ENCODE peak calls at places on chromosome 6, in five cellular contexts. C, T, J, B and U are unnamed samples.

GRCh38 chr6:170231496-170232185 is 59.2 kb downstream of the DLL1 start:
- DNase-seq in C (no peak), T (no peak), J (no peak), B (no peak), U (no peak)

GRCh38 chr6:24766685-24767462 is 7.9 kb upstream of the GMNN start:
- DNase-seq in C (no peak), T (no peak), J (peak; percentile 19), B (peak; percentile 9), U (no peak)

GRCh38 chr6:41581381-41581991 is 35.3 kb downstream of the FOXP4 start:
- DNase-seq in C (no peak), T (no peak), J (no peak), B (peak; percentile 86), U (no peak)

GRCh38 chr6:34627296-34627695 is 69.3 kb downstream of the ILRUN start:
- DNase-seq in C (no peak), T (no peak), J (no peak), B (no peak), U (no peak)

GRCh38 chr6:113971786-113972185 is 838 bp upstream of the HDAC2 start:
- DNase-seq in C (no peak), T (peak; percentile 38), J (peak; percentile 4), B (no peak), U (no peak)

GRCh38 chr6:75221107-75221506 is 15.3 kb upstream of the COL12A1 start:
- DNase-seq in C (no peak), T (no peak), J (no peak), B (no peak), U (no peak)

GRCh38 chr6:163193326-163193725 is 221.2 kb upstream of the QKI start:
- DNase-seq in C (no peak), T (no peak), J (no peak), B (no peak), U (no peak)

GRCh38 chr6:74091133-74091793 is 395.3 kb downstream of the CD109 start:
- DNase-seq in C (no peak), T (no peak), J (peak; percentile 58), B (peak; percentile 25), U (no peak)

GRCh38 chr6:81075974-81076373 is 676.5 kb downstream of the TENT5A start:
- DNase-seq in C (peak; percentile 14), T (peak; percentile 15), J (peak; percentile 51), B (no peak), U (no peak)

GRCh38 chr6:106556368-106556960 is 72.8 kb downstream of the RTN4IP1 start:
- DNase-seq in C (no peak), T (no peak), J (no peak), B (no peak), U (no peak)

GRCh38 chr6:25193147-25193864 is 85.9 kb upstream of the CARMIL1 start:
- DNase-seq in C (no peak), T (peak; percentile 54), J (no peak), B (peak; percentile 92), U (peak; percentile 91)

GRCh38 chr6:136425793-136426192 is 124.4 kb downstream of the MAP7 start:
- DNase-seq in C (no peak), T (no peak), J (no peak), B (no peak), U (no peak)

GRCh38 chr6:109660526-109660925 is 30.5 kb downstream of the AK9 start:
- DNase-seq in C (no peak), T (no peak), J (no peak), B (no peak), U (no peak)

GRCh38 chr6:27157461-27158315 is 89.8 kb upstream of the PRSS16 start:
- DNase-seq in C (peak; percentile 60), T (peak; percentile 84), J (peak; percentile 59), B (peak; percentile 51), U (no peak)

GRCh38 chr6:42255050-42255449 is 37.4 kb upstream of the MRPS10 start:
- DNase-seq in C (no peak), T (no peak), J (no peak), B (peak; percentile 73), U (peak; percentile 44)

GRCh38 chr6:132817554-132818403 is 3.4 kb downstream of the RPS12 start:
- DNase-seq in C (no peak), T (no peak), J (no peak), B (no peak), U (no peak)

GRCh38 chr6:79070206-79070825 is 7.7 kb downstream of the PHIP start:
- DNase-seq in C (no peak), T (no peak), J (no peak), B (no peak), U (no peak)

GRCh38 chr6:43746071-43746470 is 23.9 kb upstream of the VEGFA start:
- DNase-seq in C (no peak), T (no peak), J (no peak), B (no peak), U (no peak)

GRCh38 chr6:48765352-48765961 is 654.5 kb upstream of the PTCHD4 start:
- DNase-seq in C (peak; percentile 31), T (peak; percentile 47), J (peak; percentile 79), B (peak; percentile 41), U (no peak)
- TF ChIP-seq CTCF in C (peak; percentile 34), T (peak; percentile 24), J (peak; percentile 70), B (peak; percentile 50), U (peak; percentile 58)

GRCh38 chr6:122372647-122373046 is 26.8 kb upstream of the HSF2 start:
- DNase-seq in C (no peak), T (no peak), J (no peak), B (no peak), U (no peak)
- TF ChIP-seq CTCF in C (peak; percentile 6), T (no peak), J (no peak), B (no peak), U (no peak)

GRCh38 chr6:101403566-101403965 is 10.1 kb downstream of the GRIK2 start:
- DNase-seq in C (peak; percentile 7), T (no peak), J (no peak), B (no peak), U (no peak)
- TF ChIP-seq CTCF in C (no peak), T (no peak), J (no peak), B (no peak), U (no peak)

GRCh38 chr6:4846387-4846786 is 70.2 kb downstream of the CDYL start:
- DNase-seq in C (no peak), T (no peak), J (no peak), B (no peak), U (no peak)

GRCh38 chr6:4851035-4851434 is 74.8 kb downstream of the CDYL start:
- DNase-seq in C (no peak), T (no peak), J (no peak), B (no peak), U (no peak)

GRCh38 chr6:4849628-4850027 is 73.4 kb downstream of the CDYL start:
- DNase-seq in C (no peak), T (no peak), J (no peak), B (no peak), U (no peak)

GRCh38 chr6:4849214-4849613 is 73.0 kb downstream of the CDYL start:
- DNase-seq in C (no peak), T (no peak), J (no peak), B (no peak), U (no peak)

DNA sequence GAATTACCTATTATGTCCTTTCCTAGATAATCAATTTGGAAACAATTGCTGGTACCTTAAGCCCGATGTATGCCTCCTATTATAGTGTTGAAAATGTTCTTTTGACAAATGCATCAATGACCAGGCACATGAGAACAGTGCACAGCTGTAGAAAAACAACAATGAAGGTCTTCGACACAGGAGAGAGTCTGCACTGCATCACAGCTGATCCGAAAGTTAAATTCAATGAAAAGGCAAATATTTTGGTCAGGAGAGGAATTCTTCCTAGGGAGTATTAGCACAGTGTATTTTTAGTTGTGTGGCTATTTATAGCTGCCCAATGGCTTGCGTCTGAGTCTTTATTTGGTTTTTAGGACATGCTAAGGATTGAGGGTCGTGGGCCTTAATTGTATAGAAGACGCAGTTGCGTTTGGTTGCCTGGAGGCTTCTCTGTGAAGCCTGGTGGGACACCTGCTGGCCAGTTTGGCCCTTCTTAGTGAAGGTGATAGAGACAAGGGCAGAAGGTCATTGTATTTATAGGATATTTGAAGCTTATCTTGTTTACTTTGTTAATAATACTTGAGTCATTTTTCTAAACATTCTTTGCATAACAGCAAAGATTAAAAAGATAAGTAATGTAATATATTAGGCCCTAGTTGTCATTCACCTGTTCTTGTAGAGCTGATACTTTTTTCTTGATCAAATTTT is 72.3 kb downstream of the CDYL start:
- DNase-seq in C (peak; percentile 23), T (no peak), J (peak; percentile 77), B (no peak), U (no peak)
- TF ChIP-seq CTCF in C (no peak), T (no peak), J (peak; percentile 29), B (peak; percentile 19), U (peak; percentile 19)

DNA sequence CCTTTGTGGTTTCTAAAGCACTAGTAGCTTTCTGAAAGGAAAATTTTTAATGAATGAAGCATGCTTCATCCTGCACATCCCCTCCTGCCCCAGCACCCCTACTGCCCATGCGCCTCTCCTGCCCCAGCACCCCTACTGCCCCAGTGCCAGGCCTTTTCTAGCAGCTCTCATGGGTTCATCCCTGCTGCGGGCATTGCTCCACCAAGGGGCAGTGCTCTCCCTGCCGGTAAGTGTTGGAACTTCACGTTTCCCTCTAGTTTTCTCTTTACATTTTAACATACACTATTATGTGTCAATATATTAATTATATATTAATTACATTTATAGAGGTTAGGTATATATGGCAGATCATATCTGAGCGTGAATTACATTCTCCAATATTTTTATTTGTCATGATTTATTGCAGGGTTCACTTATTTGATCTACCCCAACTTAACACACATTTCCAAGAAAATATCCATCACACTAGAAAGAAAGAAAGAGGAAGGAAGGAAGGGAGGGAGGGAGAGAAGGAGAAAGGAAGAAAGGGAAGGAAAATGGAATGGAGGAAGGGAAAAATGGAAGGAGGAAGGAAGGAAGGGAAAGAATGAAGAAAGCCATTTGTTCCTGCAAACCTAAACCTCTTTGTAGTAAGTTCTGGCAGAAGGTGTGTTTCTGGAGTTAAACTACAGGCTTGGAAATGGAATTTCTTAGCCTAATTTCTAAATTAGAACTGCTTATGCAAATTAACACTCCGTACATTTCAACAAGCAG is 46.8 kb downstream of the CEP43 start:
- DNase-seq in C (no peak), T (no peak), J (no peak), B (no peak), U (no peak)
- TF ChIP-seq CTCF in C (peak; percentile 35), T (no peak), J (peak; percentile 12), B (no peak), U (no peak)

DNA sequence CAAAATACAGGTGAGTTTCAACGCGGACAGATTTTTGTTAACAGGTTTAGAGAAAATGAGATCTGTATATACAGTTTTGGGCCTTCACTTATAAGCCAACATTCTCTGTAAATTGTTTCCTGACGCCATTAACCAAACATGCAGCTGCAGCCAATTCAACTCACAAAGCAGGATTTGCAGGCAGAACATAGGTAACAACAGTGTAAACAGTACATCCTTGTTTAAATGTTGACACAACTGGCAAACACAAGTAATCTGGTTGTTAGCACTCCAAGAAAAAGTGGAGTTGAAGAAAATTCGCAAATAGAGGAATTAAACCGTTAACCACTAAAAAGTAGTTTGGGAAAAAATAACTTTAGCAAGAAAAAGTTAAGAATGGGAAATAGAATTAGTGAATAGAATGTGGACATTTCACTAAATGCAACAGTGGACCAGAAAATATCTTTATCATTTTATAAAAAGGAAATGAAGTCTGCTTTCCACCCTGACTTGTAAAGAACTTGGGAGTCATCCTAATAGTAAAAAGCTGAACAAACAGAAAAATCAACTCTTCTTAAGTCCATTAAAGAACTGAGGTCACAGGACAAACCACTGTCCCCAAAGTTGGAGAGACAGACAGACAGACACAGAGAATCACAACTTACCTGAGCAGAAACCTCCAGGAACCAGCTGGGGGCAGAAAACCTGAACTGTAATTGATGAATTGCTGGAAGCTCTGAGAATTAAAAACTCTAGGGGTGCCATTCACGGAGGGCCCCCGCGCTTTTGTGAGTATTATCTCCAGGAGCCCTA is 10.1 kb downstream of the SMIM28 start:
- DNase-seq in C (no peak), T (no peak), J (no peak), B (no peak), U (no peak)
- TF ChIP-seq CTCF in C (no peak), T (no peak), J (no peak), B (no peak), U (no peak)